ENCODE peak calls at places on chromosomes 13 and 19, in six cellular contexts. One of them, this sample, is unnamed.

GRCh38 chr13:101465877-101466276 is 13.4 kb downstream of the ITGBL1 start:
- DNase-seq in retina: no peak
- DNase-seq in EL: peak; percentile 56
- DNase-seq in naive thymus-derived CD8-positive, alpha-beta T cell: no peak
- DNase-seq in activated naive CD8-positive, alpha-beta T cell treated with anti-CD3 and anti-CD28 coated beads for 36 hours: no peak
- DNase-seq in stimulated activated CD4-positive, alpha-beta T cell treated with anti-CD3 and anti-CD28 coated beads, Interleukin-1b, Interleukin-23, amount 100 ng/mL, for 1 hour: no peak
- DNase-seq in this sample: no peak

GRCh38 chr19:48746738-48747575 is at the start of gene IZUMO1:
- DNase-seq in retina: peak; percentile 92
- DNase-seq in EL: peak; percentile 96
- DNase-seq in naive thymus-derived CD8-positive, alpha-beta T cell: peak; percentile 51
- DNase-seq in activated naive CD8-positive, alpha-beta T cell treated with anti-CD3 and anti-CD28 coated beads for 36 hours: peak; percentile 50
- DNase-seq in stimulated activated CD4-positive, alpha-beta T cell treated with anti-CD3 and anti-CD28 coated beads, Interleukin-1b, Interleukin-23, amount 100 ng/mL, for 1 hour: no peak
- DNase-seq in this sample: peak; percentile 72

GRCh38 chr13:52785721-52786120 is 46.1 kb upstream of the CNMD start:
- DNase-seq in retina: no peak
- DNase-seq in EL: no peak
- DNase-seq in naive thymus-derived CD8-positive, alpha-beta T cell: no peak
- DNase-seq in activated naive CD8-positive, alpha-beta T cell treated with anti-CD3 and anti-CD28 coated beads for 36 hours: no peak
- DNase-seq in stimulated activated CD4-positive, alpha-beta T cell treated with anti-CD3 and anti-CD28 coated beads, Interleukin-1b, Interleukin-23, amount 100 ng/mL, for 1 hour: no peak
- DNase-seq in this sample: no peak

GRCh38 chr13:113421673-113422270 is 31.5 kb downstream of the ADPRHL1 start:
- DNase-seq in retina: no peak
- DNase-seq in EL: no peak
- DNase-seq in naive thymus-derived CD8-positive, alpha-beta T cell: no peak
- DNase-seq in activated naive CD8-positive, alpha-beta T cell treated with anti-CD3 and anti-CD28 coated beads for 36 hours: no peak
- DNase-seq in stimulated activated CD4-positive, alpha-beta T cell treated with anti-CD3 and anti-CD28 coated beads, Interleukin-1b, Interleukin-23, amount 100 ng/mL, for 1 hour: no peak
- DNase-seq in this sample: no peak

GRCh38 chr13:113561417-113562084 is 23.0 kb upstream of the TFDP1 start:
- DNase-seq in retina: no peak
- DNase-seq in EL: no peak
- DNase-seq in naive thymus-derived CD8-positive, alpha-beta T cell: no peak
- DNase-seq in activated naive CD8-positive, alpha-beta T cell treated with anti-CD3 and anti-CD28 coated beads for 36 hours: no peak
- DNase-seq in stimulated activated CD4-positive, alpha-beta T cell treated with anti-CD3 and anti-CD28 coated beads, Interleukin-1b, Interleukin-23, amount 100 ng/mL, for 1 hour: no peak
- DNase-seq in this sample: no peak

GRCh38 chr19:3238066-3238561 is 13.7 kb downstream of the CELF5 start:
- DNase-seq in retina: no peak
- DNase-seq in EL: no peak
- DNase-seq in naive thymus-derived CD8-positive, alpha-beta T cell: no peak
- DNase-seq in activated naive CD8-positive, alpha-beta T cell treated with anti-CD3 and anti-CD28 coated beads for 36 hours: no peak
- DNase-seq in stimulated activated CD4-positive, alpha-beta T cell treated with anti-CD3 and anti-CD28 coated beads, Interleukin-1b, Interleukin-23, amount 100 ng/mL, for 1 hour: no peak
- DNase-seq in this sample: no peak

GRCh38 chr19:821228-821975 is at the start of gene PLPPR3:
- DNase-seq in retina: no peak
- DNase-seq in EL: no peak
- DNase-seq in naive thymus-derived CD8-positive, alpha-beta T cell: no peak
- DNase-seq in activated naive CD8-positive, alpha-beta T cell treated with anti-CD3 and anti-CD28 coated beads for 36 hours: no peak
- DNase-seq in stimulated activated CD4-positive, alpha-beta T cell treated with anti-CD3 and anti-CD28 coated beads, Interleukin-1b, Interleukin-23, amount 100 ng/mL, for 1 hour: no peak
- DNase-seq in this sample: no peak

GRCh38 chr19:37059142-37059541 is 19.1 kb upstream of the ZNF420 start:
- DNase-seq in retina: no peak
- DNase-seq in EL: no peak
- DNase-seq in naive thymus-derived CD8-positive, alpha-beta T cell: no peak
- DNase-seq in activated naive CD8-positive, alpha-beta T cell treated with anti-CD3 and anti-CD28 coated beads for 36 hours: no peak
- DNase-seq in stimulated activated CD4-positive, alpha-beta T cell treated with anti-CD3 and anti-CD28 coated beads, Interleukin-1b, Interleukin-23, amount 100 ng/mL, for 1 hour: no peak
- DNase-seq in this sample: no peak

GRCh38 chr19:13876834-13877233 is at the start of gene NANOS3:
- DNase-seq in retina: no peak
- DNase-seq in EL: no peak
- DNase-seq in naive thymus-derived CD8-positive, alpha-beta T cell: no peak
- DNase-seq in activated naive CD8-positive, alpha-beta T cell treated with anti-CD3 and anti-CD28 coated beads for 36 hours: no peak
- DNase-seq in stimulated activated CD4-positive, alpha-beta T cell treated with anti-CD3 and anti-CD28 coated beads, Interleukin-1b, Interleukin-23, amount 100 ng/mL, for 1 hour: no peak
- DNase-seq in this sample: no peak

GRCh38 chr19:48724796-48725753 is 5.5 kb upstream of the MAMSTR start:
- DNase-seq in retina: peak; percentile 62
- DNase-seq in EL: peak; percentile 96
- DNase-seq in naive thymus-derived CD8-positive, alpha-beta T cell: peak; percentile 64
- DNase-seq in activated naive CD8-positive, alpha-beta T cell treated with anti-CD3 and anti-CD28 coated beads for 36 hours: no peak
- DNase-seq in stimulated activated CD4-positive, alpha-beta T cell treated with anti-CD3 and anti-CD28 coated beads, Interleukin-1b, Interleukin-23, amount 100 ng/mL, for 1 hour: no peak
- DNase-seq in this sample: peak; percentile 30

GRCh38 chr13:98798849-98799645 is 46.6 kb upstream of the SLC15A1 start:
- DNase-seq in retina: no peak
- DNase-seq in EL: peak; percentile 66
- DNase-seq in naive thymus-derived CD8-positive, alpha-beta T cell: no peak
- DNase-seq in activated naive CD8-positive, alpha-beta T cell treated with anti-CD3 and anti-CD28 coated beads for 36 hours: no peak
- DNase-seq in stimulated activated CD4-positive, alpha-beta T cell treated with anti-CD3 and anti-CD28 coated beads, Interleukin-1b, Interleukin-23, amount 100 ng/mL, for 1 hour: no peak
- DNase-seq in this sample: no peak

GRCh38 chr19:46022431-46023310 is at the start of gene PGLYRP1:
- DNase-seq in retina: peak; percentile 38
- DNase-seq in EL: no peak
- DNase-seq in naive thymus-derived CD8-positive, alpha-beta T cell: no peak
- DNase-seq in activated naive CD8-positive, alpha-beta T cell treated with anti-CD3 and anti-CD28 coated beads for 36 hours: no peak
- DNase-seq in stimulated activated CD4-positive, alpha-beta T cell treated with anti-CD3 and anti-CD28 coated beads, Interleukin-1b, Interleukin-23, amount 100 ng/mL, for 1 hour: no peak
- DNase-seq in this sample: no peak

GRCh38 chr13:105937451-105937850 is 598.0 kb downstream of the EFNB2 start:
- DNase-seq in retina: peak; percentile 19
- DNase-seq in EL: peak; percentile 79
- DNase-seq in naive thymus-derived CD8-positive, alpha-beta T cell: no peak
- DNase-seq in activated naive CD8-positive, alpha-beta T cell treated with anti-CD3 and anti-CD28 coated beads for 36 hours: no peak
- DNase-seq in stimulated activated CD4-positive, alpha-beta T cell treated with anti-CD3 and anti-CD28 coated beads, Interleukin-1b, Interleukin-23, amount 100 ng/mL, for 1 hour: no peak
- DNase-seq in this sample: no peak